ENCODE peak calls at places on chromosomes 16 and 17, in nine cellular contexts. Q is CD8-positive, alpha-beta T cell; Z is progenitor cell of endocrine pancreas; T is activated CD4-positive, alpha-beta T cell treated with anti-CD3 and anti-CD28 coated beads, Interleukin-2, amount 50 U/mL, for 1 hour; I is Kasumi-1; A is activated CD4-positive, alpha-beta memory T cell treated with anti-CD3 and anti-CD28 coated beads, Interleukin-2, amount 10 ng/mL, durations not matched to agents 7 days and 5 days; S is activated T-cell treated with anti-CD3 and anti-CD28 coated beads, Interleukin-2, amount 50 U/mL, for 72 hours; C is activated naive CD4-positive, alpha-beta T cell; P is effector memory CD8-positive, alpha-beta T cell. G is an unnamed sample.

GRCh38 chr17:53462393-53462811 is 360.3 kb upstream of the KIF2B start:
- DNase-seq in Q (no peak), Z (no peak), T (no peak), I (no peak), A (no peak), S (no peak), C (no peak), P (no peak), G (no peak)

GRCh38 chr16:13098536-13098935 is 197.1 kb downstream of the SHISA9 start:
- DNase-seq in Q (no peak), Z (no peak), T (no peak), I (no peak), A (no peak), S (no peak), C (no peak), P (no peak), G (no peak)

GRCh38 chr17:8007836-8008235 is 5.4 kb downstream of the GUCY2D start:
- DNase-seq in Q (no peak), Z (no peak), T (no peak), I (no peak), A (no peak), S (no peak), C (no peak), P (no peak), G (no peak)

GRCh38 chr16:77993111-77993571 is 29.2 kb upstream of the CLEC3A start:
- DNase-seq in Q (no peak), Z (no peak), T (no peak), I (no peak), A (no peak), S (no peak), C (no peak), P (no peak), G (no peak)

GRCh38 chr17:56681561-56682266 is 88.2 kb downstream of the NOG start:
- DNase-seq in Q (no peak), Z (no peak), T (no peak), I (peak; percentile 65), A (peak; percentile 43), S (peak; percentile 23), C (no peak), P (no peak), G (no peak)

GRCh38 chr16:71894229-71894920 is 956 bp upstream of the IST1 start:
- DNase-seq in Q (peak; percentile 10), Z (no peak), T (peak; percentile 40), I (peak; percentile 76), A (peak; percentile 44), S (peak; percentile 41), C (no peak), P (peak; percentile 4), G (peak; percentile 15)

GRCh38 chr17:63973930-63974593 is 1.3 kb upstream of the SCN4A start:
- DNase-seq in Q (no peak), Z (no peak), T (no peak), I (no peak), A (no peak), S (no peak), C (no peak), P (no peak), G (no peak)

GRCh38 chr17:14940112-14940945 is 324.8 kb downstream of the PMP22 start:
- DNase-seq in Q (no peak), Z (no peak), T (no peak), I (no peak), A (no peak), S (no peak), C (no peak), P (no peak), G (no peak)

GRCh38 chr16:29815032-29815721 is 775 bp upstream of the PAGR1 start:
- DNase-seq in Q (no peak), Z (no peak), T (peak; percentile 56), I (no peak), A (peak; percentile 53), S (peak; percentile 41), C (no peak), P (no peak), G (no peak)

GRCh38 chr16:26645629-26646028 is 421.1 kb upstream of the C16orf82 start:
- DNase-seq in Q (peak; percentile 27), Z (peak; percentile 34), T (peak; percentile 9), I (no peak), A (peak; percentile 67), S (peak; percentile 76), C (no peak), P (peak; percentile 43), G (peak; percentile 42)

GRCh38 chr17:39801055-39801454 is 63.1 kb downstream of the IKZF3 start:
- DNase-seq in Q (no peak), Z (no peak), T (no peak), I (no peak), A (no peak), S (no peak), C (no peak), P (no peak), G (no peak)

G was measured in HEK293T.